ENCODE peak calls at places on chromosomes 11 and 22, in eight cellular contexts. One of them, this sample, is unnamed.

GRCh38 chr11:63839508-63840355 is 822 bp downstream of the MARK2 start:
- DNase-seq in left cardiac atrium: peak; percentile 54
- DNase-seq in HepG2: no peak
- DNase-seq in HCEC 1CT: no peak
- DNase-seq in GM13976: peak; percentile 23
- DNase-seq in stimulated activated CD4-positive, alpha-beta T cell treated with anti-CD3 and anti-CD28 coated beads, Interleukin-12 subunit alpha, Interleukin-12 subunit beta, amount 100 ng/mL, for 4 hours: peak; percentile 26
- DNase-seq in HFFc6: no peak
- DNase-seq in NCI-H510A: no peak
- DNase-seq in this sample: no peak

GRCh38 chr22:20509344-20510047 is 2.1 kb downstream of the MED15 start:
- DNase-seq in HCEC 1CT: peak; percentile 87
- DNase-seq in GM13976: no peak
- DNase-seq in HFFc6: peak; percentile 91
- DNase-seq in NCI-H510A: no peak
- DNase-seq in stimulated activated CD4-positive, alpha-beta T cell treated with anti-CD3 and anti-CD28 coated beads, Interleukin-12 subunit alpha, Interleukin-12 subunit beta, amount 100 ng/mL, for 4 hours: peak; percentile 39
- DNase-seq in left cardiac atrium: peak; percentile 84
- DNase-seq in HepG2: peak; percentile 84
- DNase-seq in this sample: peak; percentile 81

GRCh38 chr11:65718964-65719492 is 1.6 kb downstream of the RNASEH2C start:
- DNase-seq in HCEC 1CT: peak; percentile 20
- DNase-seq in HepG2: no peak
- DNase-seq in GM13976: no peak
- DNase-seq in stimulated activated CD4-positive, alpha-beta T cell treated with anti-CD3 and anti-CD28 coated beads, Interleukin-12 subunit alpha, Interleukin-12 subunit beta, amount 100 ng/mL, for 4 hours: no peak
- DNase-seq in HFFc6: peak; percentile 11
- DNase-seq in NCI-H510A: no peak
- DNase-seq in left cardiac atrium: peak; percentile 32
- DNase-seq in this sample: no peak

GRCh38 chr22:27867114-27867957 is 51.7 kb downstream of the PITPNB start:
- DNase-seq in GM13976: no peak
- DNase-seq in HFFc6: no peak
- DNase-seq in stimulated activated CD4-positive, alpha-beta T cell treated with anti-CD3 and anti-CD28 coated beads, Interleukin-12 subunit alpha, Interleukin-12 subunit beta, amount 100 ng/mL, for 4 hours: no peak
- DNase-seq in HepG2: no peak
- DNase-seq in HCEC 1CT: no peak
- DNase-seq in left cardiac atrium: no peak
- DNase-seq in NCI-H510A: no peak
- DNase-seq in this sample: peak; percentile 9

GRCh38 chr11:69716891-69717747 is 13.3 kb upstream of the FGF19 start:
- DNase-seq in left cardiac atrium: no peak
- DNase-seq in HFFc6: no peak
- DNase-seq in HCEC 1CT: no peak
- DNase-seq in NCI-H510A: no peak
- DNase-seq in GM13976: no peak
- DNase-seq in stimulated activated CD4-positive, alpha-beta T cell treated with anti-CD3 and anti-CD28 coated beads, Interleukin-12 subunit alpha, Interleukin-12 subunit beta, amount 100 ng/mL, for 4 hours: no peak
- DNase-seq in HepG2: no peak
- DNase-seq in this sample: no peak

GRCh38 chr11:72573380-72573949 is 100.8 kb downstream of the PDE2A start:
- DNase-seq in left cardiac atrium: no peak
- DNase-seq in NCI-H510A: peak; percentile 43
- DNase-seq in HepG2: peak; percentile 9
- DNase-seq in stimulated activated CD4-positive, alpha-beta T cell treated with anti-CD3 and anti-CD28 coated beads, Interleukin-12 subunit alpha, Interleukin-12 subunit beta, amount 100 ng/mL, for 4 hours: no peak
- DNase-seq in GM13976: peak; percentile 74
- DNase-seq in HFFc6: peak; percentile 25
- DNase-seq in HCEC 1CT: peak; percentile 36
- DNase-seq in this sample: peak; percentile 29

GRCh38 chr11:70066628-70067027 is 11.5 kb upstream of the ANO1 start:
- DNase-seq in HCEC 1CT: no peak
- DNase-seq in HepG2: no peak
- DNase-seq in GM13976: no peak
- DNase-seq in HFFc6: no peak
- DNase-seq in NCI-H510A: no peak
- DNase-seq in left cardiac atrium: no peak
- DNase-seq in stimulated activated CD4-positive, alpha-beta T cell treated with anti-CD3 and anti-CD28 coated beads, Interleukin-12 subunit alpha, Interleukin-12 subunit beta, amount 100 ng/mL, for 4 hours: no peak
- DNase-seq in this sample: no peak

GRCh38 chr11:118304227-118304808 is at the start of gene CD3E:
- DNase-seq in stimulated activated CD4-positive, alpha-beta T cell treated with anti-CD3 and anti-CD28 coated beads, Interleukin-12 subunit alpha, Interleukin-12 subunit beta, amount 100 ng/mL, for 4 hours: peak; percentile 53
- DNase-seq in GM13976: no peak
- DNase-seq in left cardiac atrium: no peak
- DNase-seq in HCEC 1CT: no peak
- DNase-seq in HepG2: no peak
- DNase-seq in HFFc6: no peak
- DNase-seq in NCI-H510A: no peak
- DNase-seq in this sample: no peak

GRCh38 chr11:63901660-63902059 is 15.3 kb downstream of the RCOR2 start:
- DNase-seq in HFFc6: no peak
- DNase-seq in left cardiac atrium: no peak
- DNase-seq in stimulated activated CD4-positive, alpha-beta T cell treated with anti-CD3 and anti-CD28 coated beads, Interleukin-12 subunit alpha, Interleukin-12 subunit beta, amount 100 ng/mL, for 4 hours: no peak
- DNase-seq in HCEC 1CT: no peak
- DNase-seq in HepG2: no peak
- DNase-seq in NCI-H510A: no peak
- DNase-seq in GM13976: no peak
- DNase-seq in this sample: no peak

GRCh38 chr11:17921620-17922473 is 91.0 kb downstream of the SERGEF start:
- DNase-seq in NCI-H510A: peak; percentile 5
- DNase-seq in HepG2: no peak
- DNase-seq in stimulated activated CD4-positive, alpha-beta T cell treated with anti-CD3 and anti-CD28 coated beads, Interleukin-12 subunit alpha, Interleukin-12 subunit beta, amount 100 ng/mL, for 4 hours: no peak
- DNase-seq in GM13976: no peak
- DNase-seq in left cardiac atrium: no peak
- DNase-seq in HCEC 1CT: peak; percentile 45
- DNase-seq in HFFc6: no peak
- DNase-seq in this sample: peak; percentile 31

GRCh38 chr11:78420796-78421209 is 3.2 kb upstream of the GAB2 start:
- DNase-seq in GM13976: peak; percentile 54
- DNase-seq in HFFc6: no peak
- DNase-seq in left cardiac atrium: peak; percentile 81
- DNase-seq in NCI-H510A: no peak
- DNase-seq in stimulated activated CD4-positive, alpha-beta T cell treated with anti-CD3 and anti-CD28 coated beads, Interleukin-12 subunit alpha, Interleukin-12 subunit beta, amount 100 ng/mL, for 4 hours: peak; percentile 39
- DNase-seq in HCEC 1CT: peak; percentile 50
- DNase-seq in HepG2: no peak
- DNase-seq in this sample: no peak

GRCh38 chr11:111945198-111945597 is 8.1 kb downstream of the DIXDC1 start:
- DNase-seq in stimulated activated CD4-positive, alpha-beta T cell treated with anti-CD3 and anti-CD28 coated beads, Interleukin-12 subunit alpha, Interleukin-12 subunit beta, amount 100 ng/mL, for 4 hours: no peak
- DNase-seq in HFFc6: no peak
- DNase-seq in GM13976: no peak
- DNase-seq in NCI-H510A: no peak
- DNase-seq in left cardiac atrium: no peak
- DNase-seq in HCEC 1CT: no peak
- DNase-seq in HepG2: no peak
- DNase-seq in this sample: no peak

GRCh38 chr11:118514103-118514502 is 13.2 kb upstream of the TTC36 start:
- DNase-seq in GM13976: no peak
- DNase-seq in left cardiac atrium: no peak
- DNase-seq in HCEC 1CT: no peak
- DNase-seq in HFFc6: no peak
- DNase-seq in HepG2: no peak
- DNase-seq in stimulated activated CD4-positive, alpha-beta T cell treated with anti-CD3 and anti-CD28 coated beads, Interleukin-12 subunit alpha, Interleukin-12 subunit beta, amount 100 ng/mL, for 4 hours: no peak
- DNase-seq in NCI-H510A: no peak
- DNase-seq in this sample: no peak

GRCh38 chr22:43202756-43203155 is 15.8 kb upstream of the TTLL12 start:
- DNase-seq in left cardiac atrium: no peak
- DNase-seq in HFFc6: no peak
- DNase-seq in HCEC 1CT: no peak
- DNase-seq in NCI-H510A: no peak
- DNase-seq in HepG2: no peak
- DNase-seq in stimulated activated CD4-positive, alpha-beta T cell treated with anti-CD3 and anti-CD28 coated beads, Interleukin-12 subunit alpha, Interleukin-12 subunit beta, amount 100 ng/mL, for 4 hours: no peak
- DNase-seq in GM13976: no peak
- DNase-seq in this sample: no peak

GRCh38 chr22:46280063-46280817 is 12.4 kb downstream of the TTC38 start:
- DNase-seq in HepG2: no peak
- DNase-seq in left cardiac atrium: no peak
- DNase-seq in GM13976: no peak
- DNase-seq in NCI-H510A: no peak
- DNase-seq in HFFc6: no peak
- DNase-seq in stimulated activated CD4-positive, alpha-beta T cell treated with anti-CD3 and anti-CD28 coated beads, Interleukin-12 subunit alpha, Interleukin-12 subunit beta, amount 100 ng/mL, for 4 hours: no peak
- DNase-seq in HCEC 1CT: no peak
- DNase-seq in this sample: no peak

GRCh38 chr11:115439385-115439784 is 64.8 kb downstream of the CADM1 start:
- DNase-seq in stimulated activated CD4-positive, alpha-beta T cell treated with anti-CD3 and anti-CD28 coated beads, Interleukin-12 subunit alpha, Interleukin-12 subunit beta, amount 100 ng/mL, for 4 hours: no peak
- DNase-seq in HFFc6: no peak
- DNase-seq in HepG2: no peak
- DNase-seq in left cardiac atrium: no peak
- DNase-seq in HCEC 1CT: no peak
- DNase-seq in GM13976: no peak
- DNase-seq in NCI-H510A: no peak
- DNase-seq in this sample: no peak

GRCh38 chr11:73429121-73429740 is 53.0 kb downstream of the RELT start:
- DNase-seq in NCI-H510A: no peak
- DNase-seq in HFFc6: peak; percentile 57
- DNase-seq in left cardiac atrium: no peak
- DNase-seq in GM13976: no peak
- DNase-seq in HCEC 1CT: peak; percentile 53
- DNase-seq in HepG2: no peak
- DNase-seq in stimulated activated CD4-positive, alpha-beta T cell treated with anti-CD3 and anti-CD28 coated beads, Interleukin-12 subunit alpha, Interleukin-12 subunit beta, amount 100 ng/mL, for 4 hours: no peak
- DNase-seq in this sample: no peak

GRCh38 chr11:74090701-74091100 is 80.1 kb downstream of the C2CD3 start:
- DNase-seq in HepG2: peak; percentile 12
- DNase-seq in NCI-H510A: no peak
- DNase-seq in HCEC 1CT: no peak
- DNase-seq in HFFc6: no peak
- DNase-seq in stimulated activated CD4-positive, alpha-beta T cell treated with anti-CD3 and anti-CD28 coated beads, Interleukin-12 subunit alpha, Interleukin-12 subunit beta, amount 100 ng/mL, for 4 hours: no peak
- DNase-seq in GM13976: no peak
- DNase-seq in left cardiac atrium: no peak
- DNase-seq in this sample: no peak

GRCh38 chr11:47137476-47137875 is 39.2 kb downstream of the ARFGAP2 start:
- DNase-seq in HepG2: no peak
- DNase-seq in GM13976: no peak
- DNase-seq in stimulated activated CD4-positive, alpha-beta T cell treated with anti-CD3 and anti-CD28 coated beads, Interleukin-12 subunit alpha, Interleukin-12 subunit beta, amount 100 ng/mL, for 4 hours: no peak
- DNase-seq in HFFc6: no peak
- DNase-seq in HCEC 1CT: no peak
- DNase-seq in NCI-H510A: no peak
- DNase-seq in left cardiac atrium: no peak
- DNase-seq in this sample: no peak

GRCh38 chr22:39350803-39351688 is 1.3 kb downstream of the SYNGR1 start:
- DNase-seq in HepG2: no peak
- DNase-seq in stimulated activated CD4-positive, alpha-beta T cell treated with anti-CD3 and anti-CD28 coated beads, Interleukin-12 subunit alpha, Interleukin-12 subunit beta, amount 100 ng/mL, for 4 hours: no peak
- DNase-seq in GM13976: peak; percentile 31
- DNase-seq in NCI-H510A: no peak
- DNase-seq in HCEC 1CT: no peak
- DNase-seq in left cardiac atrium: no peak
- DNase-seq in HFFc6: no peak
- DNase-seq in this sample: no peak

GRCh38 chr11:130121430-130121978 is 38.1 kb upstream of the ST14 start:
- DNase-seq in HCEC 1CT: peak; percentile 85
- DNase-seq in NCI-H510A: no peak
- DNase-seq in HepG2: no peak
- DNase-seq in HFFc6: no peak
- DNase-seq in stimulated activated CD4-positive, alpha-beta T cell treated with anti-CD3 and anti-CD28 coated beads, Interleukin-12 subunit alpha, Interleukin-12 subunit beta, amount 100 ng/mL, for 4 hours: no peak
- DNase-seq in GM13976: no peak
- DNase-seq in left cardiac atrium: no peak
- DNase-seq in this sample: no peak

GRCh38 chr11:113267536-113267935 is 46.8 kb upstream of the TTC12 start:
- DNase-seq in stimulated activated CD4-positive, alpha-beta T cell treated with anti-CD3 and anti-CD28 coated beads, Interleukin-12 subunit alpha, Interleukin-12 subunit beta, amount 100 ng/mL, for 4 hours: no peak
- DNase-seq in HFFc6: no peak
- DNase-seq in left cardiac atrium: no peak
- DNase-seq in NCI-H510A: no peak
- DNase-seq in HCEC 1CT: no peak
- DNase-seq in HepG2: no peak
- DNase-seq in GM13976: no peak
- DNase-seq in this sample: no peak

GRCh38 chr22:25237503-25237902 is 18.1 kb downstream of the CRYBB2 start:
- DNase-seq in HCEC 1CT: no peak
- DNase-seq in HFFc6: no peak
- DNase-seq in left cardiac atrium: no peak
- DNase-seq in stimulated activated CD4-positive, alpha-beta T cell treated with anti-CD3 and anti-CD28 coated beads, Interleukin-12 subunit alpha, Interleukin-12 subunit beta, amount 100 ng/mL, for 4 hours: no peak
- DNase-seq in HepG2: no peak
- DNase-seq in GM13976: no peak
- DNase-seq in NCI-H510A: no peak
- DNase-seq in this sample: no peak

GRCh38 chr11:14273885-14274284 is 85.1 kb downstream of the RRAS2 start:
- DNase-seq in stimulated activated CD4-positive, alpha-beta T cell treated with anti-CD3 and anti-CD28 coated beads, Interleukin-12 subunit alpha, Interleukin-12 subunit beta, amount 100 ng/mL, for 4 hours: no peak
- DNase-seq in HFFc6: no peak
- DNase-seq in left cardiac atrium: no peak
- DNase-seq in HCEC 1CT: peak; percentile 33
- DNase-seq in NCI-H510A: no peak
- DNase-seq in HepG2: no peak
- DNase-seq in GM13976: no peak
- DNase-seq in this sample: no peak

GRCh38 chr22:49350441-49351121 is 477.1 kb downstream of the BRD1 start:
- DNase-seq in stimulated activated CD4-positive, alpha-beta T cell treated with anti-CD3 and anti-CD28 coated beads, Interleukin-12 subunit alpha, Interleukin-12 subunit beta, amount 100 ng/mL, for 4 hours: no peak
- DNase-seq in HFFc6: no peak
- DNase-seq in HCEC 1CT: no peak
- DNase-seq in NCI-H510A: no peak
- DNase-seq in left cardiac atrium: no peak
- DNase-seq in GM13976: no peak
- DNase-seq in HepG2: no peak
- DNase-seq in this sample: no peak

GRCh38 chr22:46070722-46071450 is 79.4 kb upstream of the PPARA start:
- DNase-seq in HepG2: no peak
- DNase-seq in HCEC 1CT: peak; percentile 69
- DNase-seq in NCI-H510A: peak; percentile 49
- DNase-seq in GM13976: no peak
- DNase-seq in stimulated activated CD4-positive, alpha-beta T cell treated with anti-CD3 and anti-CD28 coated beads, Interleukin-12 subunit alpha, Interleukin-12 subunit beta, amount 100 ng/mL, for 4 hours: peak; percentile 62
- DNase-seq in left cardiac atrium: peak; percentile 66
- DNase-seq in HFFc6: peak; percentile 29
- DNase-seq in this sample: no peak

GRCh38 chr11:75204012-75204674 is 36.4 kb upstream of the TPBGL start:
- DNase-seq in HCEC 1CT: no peak
- DNase-seq in HFFc6: no peak
- DNase-seq in HepG2: peak; percentile 90
- DNase-seq in stimulated activated CD4-positive, alpha-beta T cell treated with anti-CD3 and anti-CD28 coated beads, Interleukin-12 subunit alpha, Interleukin-12 subunit beta, amount 100 ng/mL, for 4 hours: no peak
- DNase-seq in left cardiac atrium: no peak
- DNase-seq in NCI-H510A: no peak
- DNase-seq in GM13976: no peak
- DNase-seq in this sample: no peak

GRCh38 chr11:12399355-12399754 is 22.0 kb downstream of the PARVA start:
- DNase-seq in HCEC 1CT: no peak
- DNase-seq in stimulated activated CD4-positive, alpha-beta T cell treated with anti-CD3 and anti-CD28 coated beads, Interleukin-12 subunit alpha, Interleukin-12 subunit beta, amount 100 ng/mL, for 4 hours: no peak
- DNase-seq in left cardiac atrium: no peak
- DNase-seq in GM13976: no peak
- DNase-seq in HFFc6: no peak
- DNase-seq in NCI-H510A: no peak
- DNase-seq in HepG2: no peak
- DNase-seq in this sample: no peak

GRCh38 chr11:48077251-48077650 is 96.9 kb downstream of the PTPRJ start:
- DNase-seq in left cardiac atrium: no peak
- DNase-seq in HCEC 1CT: no peak
- DNase-seq in NCI-H510A: no peak
- DNase-seq in HepG2: no peak
- DNase-seq in stimulated activated CD4-positive, alpha-beta T cell treated with anti-CD3 and anti-CD28 coated beads, Interleukin-12 subunit alpha, Interleukin-12 subunit beta, amount 100 ng/mL, for 4 hours: no peak
- DNase-seq in GM13976: no peak
- DNase-seq in HFFc6: no peak
- DNase-seq in this sample: no peak

GRCh38 chr11:46198873-46199250 is 77.6 kb upstream of the PHF21A start:
- DNase-seq in left cardiac atrium: no peak
- DNase-seq in HCEC 1CT: no peak
- DNase-seq in stimulated activated CD4-positive, alpha-beta T cell treated with anti-CD3 and anti-CD28 coated beads, Interleukin-12 subunit alpha, Interleukin-12 subunit beta, amount 100 ng/mL, for 4 hours: no peak
- DNase-seq in NCI-H510A: no peak
- DNase-seq in HFFc6: no peak
- DNase-seq in GM13976: no peak
- DNase-seq in HepG2: no peak
- DNase-seq in this sample: no peak

GRCh38 chr11:43549624-43550023 is 130.9 kb upstream of the HSD17B12 start:
- DNase-seq in HepG2: no peak
- DNase-seq in HFFc6: no peak
- DNase-seq in GM13976: no peak
- DNase-seq in HCEC 1CT: no peak
- DNase-seq in NCI-H510A: no peak
- DNase-seq in stimulated activated CD4-positive, alpha-beta T cell treated with anti-CD3 and anti-CD28 coated beads, Interleukin-12 subunit alpha, Interleukin-12 subunit beta, amount 100 ng/mL, for 4 hours: no peak
- DNase-seq in left cardiac atrium: no peak
- DNase-seq in this sample: no peak

GRCh38 chr11:81869337-81870065 is 864.2 kb downstream of the FAM181B start:
- DNase-seq in left cardiac atrium: no peak
- DNase-seq in GM13976: peak; percentile 22
- DNase-seq in stimulated activated CD4-positive, alpha-beta T cell treated with anti-CD3 and anti-CD28 coated beads, Interleukin-12 subunit alpha, Interleukin-12 subunit beta, amount 100 ng/mL, for 4 hours: peak; percentile 53
- DNase-seq in HepG2: no peak
- DNase-seq in NCI-H510A: no peak
- DNase-seq in HFFc6: no peak
- DNase-seq in HCEC 1CT: no peak
- DNase-seq in this sample: peak; percentile 44

GRCh38 chr11:122180435-122180834 is 64.4 kb upstream of the BLID start:
- DNase-seq in stimulated activated CD4-positive, alpha-beta T cell treated with anti-CD3 and anti-CD28 coated beads, Interleukin-12 subunit alpha, Interleukin-12 subunit beta, amount 100 ng/mL, for 4 hours: no peak
- DNase-seq in HFFc6: peak; percentile 97
- DNase-seq in HepG2: no peak
- DNase-seq in left cardiac atrium: peak; percentile 50
- DNase-seq in GM13976: no peak
- DNase-seq in HCEC 1CT: peak; percentile 98
- DNase-seq in NCI-H510A: no peak
- DNase-seq in this sample: peak; percentile 89

GRCh38 chr11:26983645-26984044 is 10.3 kb upstream of the FIBIN start:
- DNase-seq in HCEC 1CT: no peak
- DNase-seq in stimulated activated CD4-positive, alpha-beta T cell treated with anti-CD3 and anti-CD28 coated beads, Interleukin-12 subunit alpha, Interleukin-12 subunit beta, amount 100 ng/mL, for 4 hours: no peak
- DNase-seq in left cardiac atrium: no peak
- DNase-seq in NCI-H510A: no peak
- DNase-seq in HFFc6: no peak
- DNase-seq in GM13976: no peak
- DNase-seq in HepG2: no peak
- DNase-seq in this sample: no peak

This sample was measured in H4.